ENCODE peak calls at places on chromosomes 4 and X, in six cellular contexts. M is GM13977, T is activated gamma-delta T cell treated with Interleukin-2 at 50 U/mL for 16 hours, X is T-helper 17 cell, C is epithelial cell of prostate, V is left ventricle myocardium superior. J is an unnamed sample.

GRCh38 chrX:104113237-104113965 is 1.1 kb downstream of the ZCCHC18 start:
- DNase-seq in M (peak), T (peak), X (peak), C (no peak), V (peak), J (peak)

GRCh38 chr4:127055349-127055748 is 577.4 kb upstream of the INTU start:
- DNase-seq in M (no peak), T (no peak), X (no peak), C (no peak), V (no peak), J (peak)

GRCh38 chr4:138230048-138230447 is 12.1 kb downstream of the SLC7A11 start:
- DNase-seq in M (no peak), T (no peak), X (no peak), C (no peak), V (no peak), J (no peak)

GRCh38 chrX:93422693-93423092 is 250.7 kb downstream of the NAP1L3 start:
- DNase-seq in M (peak), T (no peak), X (no peak), C (no peak), V (no peak), J (no peak)

GRCh38 chr4:68861057-68861456 is 45.3 kb downstream of the UGT2B10 start:
- DNase-seq in M (no peak), T (no peak), X (no peak), C (no peak), V (no peak), J (no peak)

GRCh38 chr4:62133977-62134376 is 933.9 kb downstream of the ADGRL3 start:
- DNase-seq in M (no peak), T (no peak), X (no peak), C (no peak), V (no peak), J (no peak)

GRCh38 chrX:120549483-120550452 is 11.0 kb downstream of the CUL4B start:
- DNase-seq in M (no peak), T (no peak), X (no peak), C (peak), V (no peak), J (peak)

GRCh38 chr4:32831104-32831503 is 2110.9 kb downstream of the PCDH7 start:
- DNase-seq in M (no peak), T (no peak), X (no peak), C (no peak), V (no peak), J (no peak)

GRCh38 chrX:115054876-115055275 is 37.5 kb upstream of the IL13RA2 start:
- DNase-seq in M (no peak), T (no peak), X (no peak), C (no peak), V (no peak), J (peak)